ENCODE peak calls at places on chromosomes 5 and 9, in ten cellular contexts. R, N, Q, H, L, T, U, C, Z and E are unnamed samples. For H3K4me1, the result is how much of the 10 kb centered on the place peaks cover.

GRCh38 chr5:7629559-7629958 is 221.4 kb downstream of the CFAP90 start:
- DNase-seq in Z (no peak), L (no peak), T (no peak), U (no peak), R (no peak), Q (no peak), H (no peak), C (no peak), N (no peak), E (no peak)

GRCh38 chr5:56900858-56901578 is 8.4 kb upstream of the SETD9 start:
- DNase-seq in Z (no peak), N (peak), R (no peak), T (peak), C (peak), H (peak), Q (peak), U (peak), L (no peak), E (no peak)

GRCh38 chr5:140214831-140215230 is 39.8 kb downstream of the CYSTM1 start:
- DNase-seq in R (no peak), L (no peak), T (no peak), C (no peak), N (no peak), Z (no peak), U (no peak), H (no peak), Q (no peak), E (no peak)

GRCh38 chr9:68978054-68978453 is 35.9 kb downstream of the PRKACG start:
- DNase-seq in U (no peak), Z (no peak), R (no peak), H (no peak), L (no peak), N (no peak), T (no peak), Q (no peak), C (no peak), E (no peak)

GRCh38 chr5:60403343-60404006 is 296.5 kb downstream of the DEPDC1B start:
- DNase-seq in Q (no peak), L (no peak), T (no peak), H (no peak), Z (no peak), N (no peak), R (no peak), U (no peak), C (no peak), E (no peak)

GRCh38 chr5:134948929-134949328 is 18.8 kb upstream of the CATSPER3 start:
- DNase-seq in T (no peak), H (no peak), R (peak), L (no peak), Z (no peak), C (no peak), Q (peak), N (peak), U (no peak), E (no peak)

GRCh38 chr9:15578719-15579118 is 25.9 kb downstream of the CCDC171 start:
- DNase-seq in T (no peak), R (no peak), Q (no peak), C (no peak), H (no peak), U (no peak), Z (no peak), L (peak), N (no peak), E (no peak)

GRCh38 chr5:137659209-137659608 is 76.7 kb downstream of the KLHL3 start:
- DNase-seq in N (no peak), T (no peak), R (no peak), U (no peak), H (no peak), C (no peak), L (no peak), Z (no peak), Q (no peak), E (no peak)

GRCh38 chr5:141762790-141763368 is 80.8 kb upstream of the ARAP3 start:
- DNase-seq in N (no peak), U (no peak), L (no peak), R (no peak), T (no peak), Q (no peak), C (no peak), H (no peak), Z (no peak), E (no peak)

GRCh38 chr9:124373851-124374250 is 41.4 kb downstream of the PSMB7 start:
- DNase-seq in N (no peak), U (no peak), Q (no peak), Z (no peak), C (no peak), H (no peak), L (no peak), R (no peak), T (no peak), E (no peak)

GRCh38 chr5:25458628-25459027 is 813.9 kb upstream of the CDH10 start:
- DNase-seq in U (no peak), Z (no peak), H (no peak), N (no peak), T (no peak), R (no peak), L (no peak), Q (no peak), C (no peak), E (no peak)

GRCh38 chr9:121298689-121299112 is 30.7 kb downstream of the GSN start:
- DNase-seq in Z (no peak), Q (no peak), H (no peak), T (no peak), R (no peak), U (peak), L (peak), C (no peak), N (peak), E (no peak)

GRCh38 chr9:38671372-38671731 is 48.6 kb downstream of the FAM240B start:
- DNase-seq in Z (no peak), H (no peak), R (no peak), T (no peak), N (no peak), Q (no peak), U (no peak), C (no peak), L (no peak), E (peak)

GRCh38 chr9:108444400-108445358 is 411.1 kb downstream of the ACTL7B start:
- DNase-seq in Q (peak), H (no peak), N (peak), U (no peak), C (no peak), T (no peak), R (peak), L (peak), Z (no peak), E (no peak)

GRCh38 chr9:135440620-135441019 is 39.0 kb upstream of the PPP1R26 start:
- DNase-seq in L (no peak), U (peak), T (no peak), R (peak), Q (no peak), Z (peak), H (no peak), N (no peak), C (no peak), E (no peak)

GRCh38 chr9:129773262-129774048 is 20.6 kb upstream of the PTGES start:
- DNase-seq in L (peak), Z (no peak), Q (peak), H (no peak), N (peak), U (no peak), C (no peak), T (no peak), R (no peak), E (no peak)

GRCh38 chr9:69193685-69194032 is 19.6 kb downstream of the TJP2 start:
- DNase-seq in H (no peak), R (no peak), N (no peak), U (peak), T (peak), Z (peak), Q (no peak), C (no peak), L (no peak), E (no peak)

GRCh38 chr5:92332039-92332438 is 948.9 kb upstream of the ARRDC3 start:
- DNase-seq in U (no peak), Q (no peak), Z (no peak), L (no peak), R (no peak), N (no peak), T (no peak), C (no peak), H (no peak), E (no peak)

GRCh38 chr9:132018957-132019405 is 60.7 kb downstream of the MED27 start:
- DNase-seq in U (no peak), Q (peak), C (no peak), L (no peak), T (no peak), N (no peak), H (no peak), R (no peak), Z (no peak), E (no peak)

GRCh38 chr9:92543972-92544371 is 8.2 kb upstream of the ECM2 start:
- DNase-seq in N (no peak), T (no peak), U (no peak), Z (no peak), Q (no peak), R (no peak), L (no peak), C (no peak), H (no peak), E (no peak)

GRCh38 chr9:92535940-92536850 is at the start of gene ECM2:
- DNase-seq in R (no peak), Z (no peak), Q (no peak), N (peak), L (no peak), T (no peak), H (no peak), C (no peak), U (no peak), E (no peak)

GRCh38 chr9:92534199-92535159 is 1.3 kb downstream of the ECM2 start:
- DNase-seq in T (no peak), N (no peak), Q (no peak), C (no peak), Z (no peak), L (no peak), U (no peak), R (no peak), H (no peak), E (no peak)

DNA sequence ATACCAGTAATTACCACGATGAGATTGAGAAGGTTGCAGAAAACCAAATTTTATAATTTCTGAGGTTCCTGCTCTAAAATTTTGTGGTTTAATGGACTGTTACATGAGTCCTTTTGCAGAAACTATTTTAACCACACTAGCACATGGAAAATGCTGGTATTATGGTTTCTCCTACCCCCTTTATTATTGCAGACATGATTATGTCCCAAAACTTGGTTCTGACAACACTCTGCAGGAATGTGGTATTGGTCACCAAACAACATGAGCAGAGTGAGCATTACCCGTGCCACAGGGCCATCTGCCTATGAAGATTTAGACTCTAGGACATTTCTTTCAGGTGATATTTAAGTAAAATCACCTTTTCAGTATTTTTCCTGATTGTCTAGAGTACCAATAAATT is 2.8 kb upstream of the ECM2 start:
- DNase-seq in Z (no peak), H (no peak), C (no peak), U (no peak), Q (no peak), T (no peak), R (no peak), L (no peak), N (no peak), E (no peak)
- H3K4me3 ChIP-seq in Z (no peak), H (no peak), C (no peak), U (no peak), Q (no peak), T (no peak), R (no peak), L (no peak), N (no peak), E (no peak)

DNA sequence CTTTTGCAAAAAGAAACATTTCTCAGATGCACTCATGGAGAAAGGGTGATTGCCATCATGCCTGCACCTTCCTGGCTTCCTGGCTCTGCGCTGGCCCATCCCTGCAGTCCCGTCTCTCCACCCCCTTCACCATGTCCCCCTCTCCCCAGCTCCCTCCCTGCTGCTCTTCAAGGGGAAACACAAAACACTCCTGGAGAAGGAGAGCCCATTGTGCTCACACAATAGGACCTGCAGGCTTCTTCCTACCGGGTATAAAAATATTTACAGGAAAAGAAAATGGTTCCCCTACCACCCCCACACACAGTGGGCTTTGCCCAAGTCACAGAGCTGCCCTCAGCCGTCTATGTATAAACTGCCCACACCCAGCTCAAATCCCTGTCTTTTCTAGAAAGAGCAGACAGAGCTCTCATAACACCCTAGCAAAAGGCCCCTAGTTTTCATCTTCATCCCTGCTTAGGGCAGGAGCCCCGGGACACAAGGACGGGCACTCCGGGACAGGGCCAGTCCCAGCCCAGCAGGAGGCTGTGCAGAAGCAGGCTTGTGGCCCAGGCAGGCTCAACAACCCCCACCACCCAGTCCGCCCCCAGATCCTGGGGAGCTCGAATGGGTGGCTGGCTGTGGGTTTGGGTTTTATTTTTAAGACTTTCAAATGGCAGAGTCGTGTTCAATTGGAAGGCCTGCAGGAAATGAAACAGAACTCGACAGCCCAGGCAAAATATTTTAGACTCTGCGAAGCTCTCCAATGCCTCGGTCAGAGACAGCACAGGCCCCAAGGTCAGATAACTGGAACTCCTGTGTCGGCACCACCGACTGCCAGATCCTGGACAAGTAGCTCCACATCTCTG is 77.3 kb downstream of the LRSAM1 start:
- DNase-seq in U (peak), N (no peak), T (no peak), H (peak), Q (peak), Z (no peak), C (no peak), R (peak), L (no peak), E (no peak)
- H3K4me1 ChIP-seq in U (under half), N (under half), T (under half), H (under half), Q (under half), Z (under half), C (under half), R (under half), L (under half), E (under half)

DNA sequence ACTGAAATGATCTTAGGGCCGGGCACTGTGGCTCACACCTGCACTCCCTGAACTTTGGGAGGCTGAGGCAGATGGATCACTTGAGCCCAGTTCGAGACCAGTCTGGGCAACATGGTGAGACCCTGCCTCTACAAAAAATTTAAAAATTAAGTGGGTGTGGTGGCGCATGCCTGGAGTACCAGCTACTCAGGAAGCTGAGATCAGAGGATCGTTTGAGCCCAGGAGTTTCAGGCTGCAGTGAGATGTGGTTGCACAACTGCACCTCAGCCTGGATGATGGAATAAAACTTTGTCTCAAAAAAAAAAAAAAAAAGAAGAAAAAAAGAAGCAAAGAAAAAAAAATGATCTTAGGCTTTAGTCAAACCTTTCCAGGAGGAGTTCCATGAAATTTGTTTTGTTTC is 41.8 kb downstream of the MEF2C start:
- DNase-seq in N (no peak), Q (no peak), C (no peak), U (no peak), R (no peak), L (no peak), Z (peak), H (no peak), T (no peak), E (no peak)
- H3K4me3 ChIP-seq in N (no peak), Q (no peak), C (no peak), U (no peak), R (no peak), L (no peak), Z (no peak), H (no peak), T (no peak), E (no peak)

GRCh38 chr9:3473402-3473801 is 52.4 kb downstream of the RFX3 start:
- DNase-seq in Q (no peak), C (no peak), T (peak), L (no peak), Z (no peak), H (no peak), U (no peak), N (no peak), R (no peak), E (no peak)

GRCh38 chr9:3478549-3478953 is 47.2 kb downstream of the RFX3 start:
- DNase-seq in T (peak), C (no peak), N (no peak), L (no peak), H (no peak), Q (no peak), Z (no peak), U (peak), R (no peak), E (no peak)

GRCh38 chr9:3477236-3477834 is 48.5 kb downstream of the RFX3 start:
- DNase-seq in T (no peak), N (no peak), Z (no peak), R (no peak), C (no peak), H (no peak), L (no peak), Q (no peak), U (no peak), E (no peak)

GRCh38 chr9:3474821-3475220 is 51.0 kb downstream of the RFX3 start:
- DNase-seq in Z (no peak), H (no peak), C (no peak), N (no peak), U (no peak), Q (no peak), L (no peak), R (no peak), T (no peak), E (no peak)

DNA sequence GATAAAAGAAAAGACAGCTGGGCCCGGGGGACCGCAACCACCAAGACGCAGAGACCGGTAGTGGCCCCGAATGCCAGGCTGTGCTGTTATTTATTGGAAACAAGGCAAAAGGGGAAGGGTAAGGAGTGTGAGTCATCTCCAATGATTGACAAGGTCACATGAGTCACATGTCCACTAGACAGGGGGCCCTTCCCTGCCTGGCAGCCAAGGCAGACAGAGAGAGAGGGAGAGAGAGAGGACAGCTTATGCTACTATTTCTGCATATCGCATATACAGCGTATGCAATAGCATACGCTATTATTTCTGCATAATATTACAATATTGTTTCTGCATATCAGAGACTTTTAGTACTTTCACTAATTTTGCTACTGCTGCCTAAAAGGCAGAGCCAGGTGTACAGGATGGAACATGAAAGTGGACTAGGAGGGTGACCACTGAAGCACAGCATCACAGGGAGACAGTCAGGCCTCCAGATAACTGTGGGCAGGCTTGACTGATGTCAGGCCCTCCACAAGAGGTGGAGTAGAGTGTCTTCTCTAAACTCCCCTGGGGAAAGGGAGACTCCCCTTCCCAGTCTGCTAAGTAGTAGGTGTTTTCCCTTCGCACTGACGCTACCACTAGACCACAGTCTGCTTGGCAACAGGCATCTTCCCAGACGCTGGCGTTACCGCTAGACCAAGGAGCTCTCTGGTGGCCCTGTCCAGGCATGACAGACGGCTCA is 50.3 kb downstream of the RFX3 start:
- DNase-seq in Z (peak), H (no peak), L (no peak), U (no peak), T (no peak), N (no peak), C (no peak), Q (peak), R (no peak), E (no peak)
- H3K4me1 ChIP-seq in Z (under half), H (under half), L (under half), U (under half), T (half or more), N (under half), C (under half), Q (under half), R (under half), E (under half)

GRCh38 chr9:3756071-3756470 is 230.3 kb upstream of the RFX3 start:
- DNase-seq in L (no peak), C (no peak), N (no peak), H (no peak), R (no peak), Q (no peak), U (peak), Z (no peak), T (no peak), E (no peak)
- H3K4me3 ChIP-seq in L (no peak), C (no peak), N (no peak), H (no peak), R (no peak), Q (no peak), U (no peak), Z (no peak), T (no peak), E (no peak)

GRCh38 chr5:78624011-78624541 is 24.5 kb downstream of the LHFPL2 start:
- DNase-seq in Z (no peak), U (no peak), L (no peak), Q (peak), T (no peak), C (no peak), R (no peak), N (no peak), H (peak), E (no peak)

GRCh38 chr5:78622302-78622971 is 26.1 kb downstream of the LHFPL2 start:
- DNase-seq in Q (no peak), U (no peak), C (no peak), N (no peak), T (no peak), L (no peak), H (no peak), Z (no peak), R (no peak), E (no peak)

GRCh38 chr5:78618303-78618702 is 30.3 kb downstream of the LHFPL2 start:
- DNase-seq in Q (no peak), T (no peak), U (no peak), C (no peak), N (no peak), Z (no peak), R (no peak), L (no peak), H (no peak), E (no peak)

GRCh38 chr5:78624992-78625391 is 23.6 kb downstream of the LHFPL2 start:
- DNase-seq in U (no peak), H (no peak), T (no peak), Z (no peak), Q (no peak), N (no peak), L (no peak), C (no peak), R (no peak), E (no peak)

DNA sequence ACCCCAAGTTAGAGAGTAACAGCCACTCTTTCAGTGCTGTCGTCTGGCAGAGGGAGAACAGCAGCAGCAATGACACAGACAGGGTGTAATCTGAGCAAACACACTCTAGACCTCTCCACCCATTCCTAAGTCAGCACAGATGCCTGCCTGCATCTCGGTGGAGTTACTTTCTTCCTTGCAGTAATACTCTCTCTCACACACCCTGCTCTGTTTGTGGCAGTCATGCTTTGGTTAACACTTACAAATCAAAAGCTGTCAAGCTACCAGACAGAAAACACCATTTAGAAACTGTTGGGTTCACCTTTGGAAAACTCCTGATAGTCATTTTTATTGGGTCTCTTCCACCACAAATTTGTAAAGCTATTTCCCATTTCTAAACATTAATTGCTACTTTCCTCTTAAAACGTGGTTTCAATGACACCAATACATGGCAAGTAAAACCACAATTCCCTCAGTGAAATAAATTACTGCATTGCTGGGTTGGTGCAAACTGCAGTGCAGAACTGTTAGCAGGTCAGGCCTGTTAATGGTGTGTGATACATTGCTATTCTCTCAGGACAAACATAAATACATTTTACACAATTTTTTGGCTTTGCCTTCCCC is 27.2 kb downstream of the LHFPL2 start:
- DNase-seq in C (no peak), U (no peak), L (no peak), H (no peak), R (no peak), T (no peak), Z (no peak), Q (no peak), N (no peak), E (no peak)
- H3K4me1 ChIP-seq in C (under half), U (under half), L (under half), H (half or more), R (under half), T (under half), Z (under half), Q (under half), N (under half), E (under half)